ENCODE peak calls at places on chromosome 1, in eight cellular contexts. Z is heart left ventricle, G is heart right ventricle, K is upper lobe of right lung, B is lung, H is Peyer's patch, N is MM.1S, S is prostate gland. Y is an unnamed sample. For H3K27me3, the result is how much of the 10 kb centered on the place peaks cover.

GRCh38 chr1:48807599-48808260 is 31.0 kb upstream of the BEND5 start:
- DNase-seq in G (no peak), K (no peak), H (no peak), S (no peak), B (no peak), N (no peak), Z (no peak), Y (no peak)

GRCh38 chr1:199545780-199546179 is 481.7 kb upstream of the NR5A2 start:
- DNase-seq in S (no peak), Z (no peak), K (no peak), N (peak), B (no peak), G (no peak), H (no peak), Y (peak)

GRCh38 chr1:67159233-67159632 is 7.0 kb upstream of the IL23R start:
- DNase-seq in S (no peak), N (no peak), B (no peak), H (no peak), K (no peak), G (no peak), Z (no peak), Y (no peak)

GRCh38 chr1:178538192-178538916 is 25.4 kb downstream of the TEX35 start:
- DNase-seq in G (no peak), Z (no peak), K (no peak), B (no peak), S (no peak), N (no peak), H (no peak), Y (no peak)

GRCh38 chr1:243471754-243472725 is 216.2 kb downstream of the SDCCAG8 start:
- DNase-seq in G (no peak), Z (no peak), K (no peak), S (no peak), H (no peak), N (peak), B (no peak), Y (no peak)

GRCh38 chr1:89888480-89889335 is 67.9 kb downstream of the LRRC8D start:
- DNase-seq in B (no peak), Z (no peak), N (no peak), G (no peak), S (no peak), H (no peak), K (no peak), Y (no peak)

GRCh38 chr1:85421179-85421578 is 43.8 kb downstream of the DDAH1 start:
- DNase-seq in G (no peak), H (no peak), S (no peak), Z (no peak), B (no peak), N (no peak), K (no peak), Y (no peak)

GRCh38 chr1:23777979-23778814 is at the start of gene PITHD1:
- DNase-seq in B (peak), K (peak), Z (peak), S (peak), G (peak), N (peak), H (peak), Y (peak)

GRCh38 chr1:77514871-77515776 is 167.3 kb downstream of the ZZZ3 start:
- DNase-seq in Z (peak), S (no peak), B (no peak), K (no peak), N (no peak), H (no peak), G (peak), Y (no peak)

GRCh38 chr1:109786107-109786470 is 22.4 kb upstream of the EPS8L3 start:
- DNase-seq in S (no peak), B (no peak), H (no peak), K (peak), G (peak), N (no peak), Z (no peak), Y (no peak)

GRCh38 chr1:3079381-3080093 is 10.5 kb downstream of the PRDM16 start:
- DNase-seq in B (no peak), H (no peak), N (no peak), S (no peak), G (no peak), K (no peak), Z (no peak), Y (no peak)

GRCh38 chr1:182527680-182528079 is 61.4 kb downstream of the RNASEL start:
- DNase-seq in Z (no peak), B (no peak), S (no peak), K (no peak), N (peak), G (no peak), H (no peak), Y (no peak)
- TF ChIP-seq CTCF in Z (no peak), B (no peak), S (no peak), K (no peak), N (peak), G (no peak), H (no peak), Y (no peak)

DNA sequence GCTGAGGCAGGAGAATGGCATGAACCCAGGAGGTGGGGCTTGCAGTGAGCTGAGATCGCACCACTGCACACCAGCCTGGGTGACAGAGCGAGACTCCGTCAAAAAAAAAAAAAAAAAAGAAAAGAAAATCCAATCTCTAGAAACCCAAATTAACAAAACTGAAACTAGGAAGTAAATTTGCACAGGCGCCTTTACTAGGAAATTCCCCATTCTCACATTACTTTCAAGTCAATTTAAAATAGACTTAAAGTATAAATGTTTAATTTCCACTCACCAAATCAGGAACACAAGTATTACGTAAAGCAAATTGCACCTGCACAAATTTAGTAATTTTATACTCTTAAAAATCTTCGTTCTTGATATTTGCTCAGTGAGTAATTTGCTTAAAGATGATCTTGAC is 67.8 kb upstream of the BCAR3 start:
- DNase-seq in H (no peak), K (no peak), S (no peak), G (no peak), B (no peak), Z (no peak), N (no peak), Y (peak)
- H3K27me3 ChIP-seq in H (under half), K (under half), S (under half), G (under half), B (under half), Z (under half), N (under half), Y (under half)

GRCh38 chr1:38015978-38016640 is 3.6 kb downstream of the UTP11 start:
- DNase-seq in G (no peak), K (peak), N (no peak), H (no peak), S (no peak), Z (peak), B (no peak), Y (no peak)
- H3K4me3 ChIP-seq in G (no peak), K (no peak), N (no peak), H (no peak), S (no peak), Z (no peak), B (no peak), Y (no peak)

DNA sequence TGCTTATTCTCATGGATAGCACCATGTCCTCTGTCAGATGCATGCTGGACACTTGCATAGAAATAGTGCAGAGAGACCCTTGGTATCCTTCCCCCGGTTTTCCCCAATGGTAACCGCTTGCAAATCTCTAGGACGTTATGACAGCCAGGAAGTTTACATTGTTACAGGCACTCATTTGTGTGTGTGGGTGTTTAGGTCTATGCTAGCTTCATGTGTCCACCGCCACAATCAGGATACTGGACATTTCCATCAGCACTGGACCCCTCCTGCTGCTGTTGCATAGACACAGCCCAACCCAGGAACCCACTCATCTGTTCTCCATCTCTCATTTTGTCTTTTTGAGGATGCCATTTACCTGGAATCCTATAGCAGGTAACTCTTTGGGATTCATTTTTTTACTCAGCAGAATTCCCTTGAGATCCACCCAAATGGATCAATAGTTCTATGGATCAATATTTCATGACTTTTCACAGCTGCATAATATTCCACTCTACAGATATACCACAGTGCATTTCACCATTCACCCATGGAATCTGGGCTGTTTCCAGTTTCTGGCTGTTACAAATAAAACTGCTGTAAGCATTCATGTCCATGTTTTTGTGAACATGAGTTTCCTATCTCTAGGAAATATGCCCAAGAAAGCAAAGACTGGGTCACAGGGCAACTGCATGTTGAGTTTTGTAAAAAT is 6.6 kb upstream of the WNT9A start:
- DNase-seq in K (no peak), S (no peak), B (no peak), Z (no peak), N (no peak), G (no peak), H (no peak), Y (no peak)
- TF ChIP-seq CTCF in K (no peak), S (no peak), B (no peak), Z (no peak), N (no peak), G (no peak), H (no peak), Y (no peak)

GRCh38 chr1:156922986-156923564 is 2.6 kb downstream of the LRRC71 start:
- DNase-seq in H (no peak), K (no peak), B (no peak), G (no peak), Z (no peak), S (no peak), N (no peak), Y (no peak)

GRCh38 chr1:156923565-156924477 is 3.4 kb downstream of the LRRC71 start:
- DNase-seq in N (no peak), B (no peak), S (no peak), Z (no peak), H (no peak), K (no peak), G (no peak), Y (no peak)

GRCh38 chr1:156924478-156925153 is 4.2 kb downstream of the LRRC71 start:
- DNase-seq in N (no peak), S (no peak), B (no peak), Z (no peak), G (no peak), H (no peak), K (no peak), Y (no peak)

GRCh38 chr1:156920233-156921052 is at the start of gene LRRC71:
- DNase-seq in K (peak), N (peak), S (peak), G (peak), Z (peak), B (peak), H (no peak), Y (peak)

GRCh38 chr1:156921053-156921529 is 659 bp downstream of the LRRC71 start:
- DNase-seq in K (no peak), Z (no peak), S (no peak), H (no peak), G (no peak), B (no peak), N (no peak), Y (no peak)
- H3K27me3 ChIP-seq in K (half or more), Z (half or more), S (under half), H (under half), G (half or more), B (under half), N (half or more), Y (under half)

GRCh38 chr1:196557797-196558196 is 50.4 kb downstream of the KCNT2 start:
- DNase-seq in Z (no peak), H (no peak), G (no peak), S (no peak), B (no peak), K (no peak), N (no peak), Y (no peak)
- H3K4me3 ChIP-seq in Z (peak), H (no peak), G (no peak), S (no peak), B (no peak), K (peak), N (no peak), Y (no peak)

GRCh38 chr1:173871500-173871899 is 3.3 kb downstream of the ZBTB37 start:
- DNase-seq in N (no peak), S (no peak), H (no peak), K (no peak), G (no peak), B (no peak), Z (no peak), Y (no peak)
- TF ChIP-seq CTCF in N (no peak), S (no peak), H (no peak), K (no peak), G (no peak), B (no peak), Z (no peak), Y (no peak)

DNA sequence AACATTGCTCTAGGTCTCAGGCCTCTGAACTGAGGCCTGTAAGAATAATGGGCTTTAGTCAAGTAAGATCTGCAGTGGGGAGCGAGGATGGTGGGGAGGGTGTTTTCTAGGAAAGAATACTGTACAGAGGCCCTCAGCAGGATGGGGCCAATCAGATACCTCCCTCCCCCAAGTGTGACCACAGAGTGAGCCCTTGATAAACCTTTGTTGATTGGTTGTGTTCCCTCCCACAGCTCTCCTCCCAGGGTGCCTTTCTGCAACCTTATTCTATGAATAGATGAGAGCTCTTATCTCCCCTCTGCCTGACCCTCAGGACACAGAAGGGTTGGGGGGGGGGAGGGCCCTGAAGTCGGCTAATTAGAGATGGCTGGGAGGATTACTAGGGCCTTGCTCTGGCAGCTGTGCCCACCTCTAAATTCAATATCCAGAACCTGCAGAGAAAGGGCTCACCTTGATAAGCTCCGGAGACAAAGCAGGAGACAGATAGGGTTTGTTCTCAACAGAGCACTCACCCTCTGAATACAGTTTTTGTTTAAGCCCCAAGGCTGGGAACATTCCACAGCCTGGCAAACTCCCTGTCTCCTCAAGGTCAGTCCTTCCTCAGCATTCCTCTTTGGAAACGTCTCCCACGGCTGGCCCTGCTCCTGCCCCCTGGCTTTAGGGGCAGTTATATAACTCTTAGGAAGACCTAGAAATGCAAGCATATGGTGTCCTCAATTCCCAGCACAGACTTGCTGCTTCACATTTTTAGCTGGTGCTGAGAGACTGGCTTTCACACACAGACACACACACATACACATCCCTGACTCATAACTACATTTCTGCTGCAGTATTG is 42.9 kb downstream of the ATP1A1 start:
- DNase-seq in G (peak), Z (peak), H (no peak), K (no peak), S (no peak), B (peak), N (no peak), Y (no peak)
- H3K27me3 ChIP-seq in G (under half), Z (under half), H (under half), K (under half), S (under half), B (under half), N (under half), Y (under half)

GRCh38 chr1:156421062-156421938 is 52.3 kb downstream of the RHBG start:
- DNase-seq in K (peak), H (peak), S (peak), G (peak), B (peak), Z (peak), N (peak), Y (peak)

GRCh38 chr1:156423422-156424352 is 54.7 kb downstream of the RHBG start:
- DNase-seq in K (no peak), B (no peak), G (no peak), H (no peak), S (no peak), N (no peak), Z (no peak), Y (no peak)

GRCh38 chr1:156422602-156423091 is 53.6 kb downstream of the RHBG start:
- DNase-seq in K (no peak), S (no peak), H (no peak), G (no peak), B (no peak), N (no peak), Z (no peak), Y (no peak)

GRCh38 chr1:156420209-156421061 is 51.4 kb downstream of the RHBG start:
- DNase-seq in N (peak), H (no peak), Z (no peak), B (no peak), S (no peak), G (no peak), K (no peak), Y (peak)

DNA sequence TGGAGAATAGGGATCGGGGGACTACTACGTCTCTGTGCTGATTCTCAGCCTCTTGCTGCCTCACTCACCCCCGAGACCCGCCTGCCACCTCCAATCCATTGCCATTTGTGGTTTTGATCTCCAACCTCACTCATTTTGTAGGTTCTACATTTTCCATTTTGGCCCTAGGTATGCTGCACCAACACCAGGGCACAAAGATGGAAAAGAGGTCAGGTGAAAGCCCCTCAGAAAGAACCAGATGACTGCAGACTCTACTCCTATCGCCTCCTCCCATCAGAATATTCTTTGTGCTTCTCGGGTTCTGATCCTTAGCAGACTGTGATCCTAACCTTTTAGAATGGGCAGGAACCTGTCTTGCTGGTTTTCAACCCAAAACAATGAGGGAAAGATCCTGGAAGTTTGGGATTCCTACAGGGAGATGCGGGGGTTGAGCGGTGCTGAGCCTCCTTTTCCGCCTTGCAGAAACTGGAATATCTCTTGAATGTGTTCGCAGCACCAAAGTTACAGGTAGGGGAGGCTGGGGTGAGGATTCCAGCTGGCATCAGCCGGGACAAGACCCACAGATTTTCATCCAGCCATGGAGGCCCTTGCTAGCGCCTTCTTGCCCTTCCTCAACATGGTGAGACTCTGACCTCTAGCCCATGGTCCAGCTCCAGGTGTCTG is 53.1 kb downstream of the RHBG start:
- DNase-seq in N (no peak), H (no peak), Z (no peak), S (no peak), B (no peak), K (no peak), G (no peak), Y (no peak)
- H3K4me3 ChIP-seq in N (peak), H (peak), Z (peak), S (peak), B (no peak), K (peak), G (peak), Y (peak)

DNA sequence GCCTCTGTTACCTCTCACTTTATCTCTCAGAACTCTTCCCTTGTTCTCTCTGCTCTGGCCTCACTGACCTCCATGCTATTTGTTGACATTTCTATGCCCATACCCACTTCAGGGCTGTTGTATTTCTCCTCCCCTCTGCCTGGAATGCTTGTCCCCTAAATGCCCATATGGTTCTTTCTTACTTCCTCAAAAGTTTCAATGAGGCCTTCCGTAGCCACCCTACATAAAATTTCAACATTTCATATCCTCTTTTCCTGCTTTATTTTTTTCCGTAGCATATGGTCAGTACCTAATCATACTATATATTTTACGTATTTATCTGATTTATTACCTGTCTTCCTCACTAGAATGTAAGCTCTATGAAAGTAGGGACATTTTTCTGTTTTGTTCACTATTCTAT is 47.1 kb upstream of the ZYG11A start:
- DNase-seq in S (no peak), Z (no peak), G (no peak), K (no peak), H (no peak), N (no peak), B (no peak), Y (no peak)
- TF ChIP-seq CTCF in S (no peak), Z (no peak), G (no peak), K (no peak), H (no peak), N (no peak), B (no peak), Y (no peak)

Y was measured in GM06990.